ENCODE peak calls at places on chromosomes 1 and 21, in eight cellular contexts. O, W, T, N, R, C, A and S are unnamed samples.

GRCh38 chr21:38918629-38919346 is 113.1 kb downstream of the ETS2 start:
- DNase-seq in C (no peak), W (no peak), T (no peak), A (no peak), O (no peak), N (no peak), R (no peak), S (no peak)

GRCh38 chr1:187264995-187265602 is 436.4 kb downstream of the PLA2G4A start:
- DNase-seq in O (no peak), N (peak), A (peak), R (peak), W (no peak), C (peak), T (no peak), S (no peak)

GRCh38 chr1:30881266-30882181 is 27.0 kb downstream of the SDC3 start:
- DNase-seq in O (peak), R (no peak), W (no peak), C (no peak), A (peak), T (no peak), N (no peak), S (no peak)

GRCh38 chr1:187646536-187647128 is 817.9 kb downstream of the PLA2G4A start:
- DNase-seq in C (no peak), O (no peak), R (no peak), N (no peak), A (no peak), W (no peak), T (no peak), S (no peak)

GRCh38 chr1:219227731-219228419 is 54.2 kb downstream of the LYPLAL1 start:
- DNase-seq in C (no peak), T (no peak), W (no peak), N (no peak), A (no peak), O (no peak), R (no peak), S (no peak)

GRCh38 chr1:18009061-18009728 is 98.4 kb upstream of the IGSF21 start:
- DNase-seq in O (no peak), A (no peak), R (no peak), W (no peak), C (no peak), N (no peak), T (no peak), S (no peak)

GRCh38 chr1:42784946-42785693 is at the start of gene TMEM269:
- DNase-seq in T (no peak), O (no peak), N (no peak), W (no peak), A (no peak), R (no peak), C (peak), S (peak)

GRCh38 chr1:158329807-158330206 is 1.5 kb downstream of the CD1B start:
- DNase-seq in C (no peak), N (no peak), O (no peak), R (peak), W (no peak), T (no peak), A (peak), S (no peak)

GRCh38 chr1:228446849-228447248 is 30.2 kb upstream of the TRIM17 start:
- DNase-seq in N (no peak), R (no peak), O (no peak), W (no peak), T (no peak), A (no peak), C (no peak), S (peak)

GRCh38 chr1:180168786-180169640 is 14.3 kb downstream of the QSOX1 start:
- DNase-seq in T (no peak), O (no peak), C (peak), R (peak), A (peak), W (no peak), N (no peak), S (peak)

GRCh38 chr1:20141466-20141865 is 2.3 kb downstream of the PLA2G2F start:
- DNase-seq in A (no peak), N (no peak), W (no peak), O (no peak), R (no peak), C (no peak), T (no peak), S (peak)

GRCh38 chr1:20008391-20008841 is 29.0 kb upstream of the PLA2G2A start:
- DNase-seq in W (no peak), O (no peak), C (peak), N (no peak), A (no peak), T (no peak), R (no peak), S (peak)

GRCh38 chr1:98706173-98706848 is 44.8 kb downstream of the SNX7 start:
- DNase-seq in C (peak), N (no peak), A (no peak), O (no peak), R (no peak), W (no peak), T (no peak), S (no peak)

GRCh38 chr1:175192111-175192629 is 406 bp downstream of the KIAA0040 start:
- DNase-seq in O (no peak), W (peak), R (peak), N (no peak), A (no peak), C (peak), T (no peak), S (peak)

GRCh38 chr1:205012416-205013140 is 30.4 kb upstream of the CNTN2 start:
- DNase-seq in T (no peak), R (no peak), O (no peak), W (no peak), C (no peak), A (no peak), N (no peak), S (no peak)

GRCh38 chr1:228647523-228648444 is 87.5 kb upstream of the RHOU start:
- DNase-seq in N (no peak), R (peak), A (peak), T (no peak), C (peak), O (peak), W (no peak), S (peak)

GRCh38 chr1:74363220-74363619 is 128.0 kb downstream of the TNNI3K start:
- DNase-seq in T (no peak), R (no peak), N (peak), W (no peak), O (no peak), A (no peak), C (no peak), S (no peak)

GRCh38 chr1:15457484-15458027 is 1.0 kb downstream of the CELA2A start:
- DNase-seq in R (no peak), W (no peak), C (no peak), O (no peak), A (no peak), T (no peak), N (no peak), S (no peak)

GRCh38 chr1:51516639-51517158 is 2.4 kb downstream of the EPS15 start:
- DNase-seq in W (no peak), O (no peak), A (no peak), R (no peak), T (no peak), N (no peak), C (peak), S (no peak)

GRCh38 chr1:87450615-87451209 is 122.0 kb downstream of the LMO4 start:
- DNase-seq in O (no peak), A (no peak), W (no peak), N (no peak), C (no peak), R (no peak), T (no peak), S (no peak)

GRCh38 chr1:116420417-116421200 is 47.6 kb downstream of the ATP1A1 start:
- DNase-seq in N (no peak), R (no peak), O (no peak), C (no peak), A (no peak), T (no peak), W (no peak), S (no peak)

GRCh38 chr1:111505641-111506119 is 2.2 kb upstream of the ADORA3 start:
- DNase-seq in N (no peak), T (no peak), C (no peak), A (peak), R (no peak), W (no peak), O (peak), S (no peak)

GRCh38 chr1:45530632-45531135 is 9.0 kb upstream of the PRDX1 start:
- DNase-seq in A (no peak), O (no peak), N (no peak), R (no peak), T (no peak), W (no peak), C (no peak), S (no peak)

GRCh38 chr1:184387871-184388670 is 1.2 kb downstream of the C1orf21 start:
- DNase-seq in O (no peak), N (no peak), C (peak), W (no peak), R (peak), A (peak), T (no peak), S (peak)

GRCh38 chr1:91091812-91092211 is 70.0 kb upstream of the ZNF644 start:
- DNase-seq in C (no peak), T (no peak), O (no peak), W (no peak), R (no peak), A (no peak), N (no peak), S (no peak)

GRCh38 chr1:33735624-33736023 is 128.3 kb upstream of the HMGB4 start:
- DNase-seq in N (no peak), O (no peak), C (peak), A (no peak), W (no peak), R (no peak), T (no peak), S (no peak)

GRCh38 chr1:45430486-45430885 is 60.5 kb downstream of the TESK2 start:
- DNase-seq in W (no peak), N (no peak), C (no peak), T (no peak), A (peak), O (no peak), R (no peak), S (no peak)

GRCh38 chr21:31862078-31862477 is 10.7 kb upstream of the HUNK start:
- DNase-seq in W (no peak), R (no peak), A (no peak), C (no peak), N (no peak), T (no peak), O (no peak), S (no peak)

GRCh38 chr1:226588484-226588883 is 39.9 kb downstream of the STUM start:
- DNase-seq in W (no peak), T (no peak), A (no peak), O (no peak), N (no peak), C (peak), R (no peak), S (no peak)

GRCh38 chr1:227521782-227522181 is 41.6 kb upstream of the ZNF678 start:
- DNase-seq in R (no peak), O (no peak), A (no peak), T (no peak), N (no peak), C (no peak), W (no peak), S (no peak)

GRCh38 chr1:10943041-10943440 is 69.4 kb upstream of the TARDBP start:
- DNase-seq in W (no peak), R (no peak), C (no peak), T (no peak), A (no peak), O (no peak), N (no peak), S (no peak)

GRCh38 chr1:66464802-66465201 is 69.2 kb upstream of the SGIP1 start:
- DNase-seq in C (peak), N (no peak), T (no peak), O (no peak), R (peak), W (no peak), A (no peak), S (no peak)

GRCh38 chr1:61746768-61747167 is 4.5 kb downstream of the PATJ start:
- DNase-seq in T (no peak), O (no peak), W (no peak), N (no peak), C (peak), A (no peak), R (peak), S (no peak)

GRCh38 chr1:28905921-28906666 is 8.3 kb upstream of the EPB41 start:
- DNase-seq in T (no peak), N (no peak), O (no peak), C (no peak), R (no peak), A (no peak), W (no peak), S (peak)

GRCh38 chr1:83834621-83835264 is 164.2 kb downstream of the TTLL7 start:
- DNase-seq in R (no peak), A (no peak), W (no peak), N (no peak), O (no peak), C (no peak), T (no peak), S (no peak)

GRCh38 chr1:110155878-110156522 is 5.7 kb downstream of the SLC6A17 start:
- DNase-seq in W (peak), A (peak), T (no peak), N (no peak), R (peak), C (peak), O (no peak), S (peak)

GRCh38 chr1:221994939-221995338 is 253.1 kb upstream of the DUSP10 start:
- DNase-seq in N (no peak), C (peak), R (no peak), W (no peak), O (no peak), T (no peak), A (no peak), S (no peak)

GRCh38 chr1:8004803-8005573 is 21.1 kb downstream of the ERRFI1 start:
- DNase-seq in C (peak), T (peak), R (peak), O (no peak), N (no peak), A (peak), W (peak), S (peak)